ENCODE peak calls at places on chromosomes 11 and 22, in nine cellular contexts. U, C, B, J, R, H, I, M and Q are unnamed samples.

GRCh38 chr22:19882446-19883381 is 28.0 kb upstream of the GNB1L start:
- DNase-seq in U (no peak), C (no peak), B (no peak), J (no peak), R (peak), H (no peak), I (no peak), M (no peak), Q (no peak)

GRCh38 chr11:39221739-39222138 is 2237.7 kb downstream of the LRRC4C start:
- DNase-seq in U (no peak), C (no peak), B (no peak), J (no peak), R (no peak), H (no peak), I (no peak), M (no peak), Q (no peak)

GRCh38 chr11:83720675-83721074 is 434.5 kb upstream of the CCDC90B start:
- DNase-seq in U (no peak), C (no peak), B (no peak), J (no peak), R (no peak), H (no peak), I (no peak), M (no peak), Q (no peak)

GRCh38 chr11:114088216-114088615 is 28.7 kb downstream of the ZBTB16 start:
- DNase-seq in U (no peak), C (no peak), B (no peak), J (no peak), R (peak), H (no peak), I (no peak), M (no peak), Q (no peak)

GRCh38 chr11:70415176-70415575 is 16.8 kb downstream of the CTTN start:
- DNase-seq in U (peak), C (no peak), B (no peak), J (peak), R (no peak), H (no peak), I (no peak), M (peak), Q (no peak)

GRCh38 chr22:19067696-19068348 is 54.4 kb downstream of the DGCR2 start:
- DNase-seq in U (no peak), C (no peak), B (no peak), J (no peak), R (peak), H (no peak), I (no peak), M (no peak), Q (no peak)

GRCh38 chr11:118152552-118153471 is at the start of gene SCN4B:
- DNase-seq in U (peak), C (no peak), B (peak), J (peak), R (peak), H (no peak), I (peak), M (no peak), Q (no peak)

GRCh38 chr11:2582436-2582931 is 117.3 kb downstream of the KCNQ1OT1 start:
- DNase-seq in U (no peak), C (no peak), B (peak), J (no peak), R (no peak), H (no peak), I (peak), M (no peak), Q (no peak)

GRCh38 chr11:37857726-37858125 is 1259.7 kb upstream of the RAG2 start:
- DNase-seq in U (no peak), C (no peak), B (no peak), J (no peak), R (no peak), H (no peak), I (no peak), M (no peak), Q (no peak)

GRCh38 chr22:23696326-23696851 is 5.6 kb downstream of the RGL4 start:
- DNase-seq in U (no peak), C (peak), B (no peak), J (peak), R (no peak), H (no peak), I (peak), M (no peak), Q (no peak)

GRCh38 chr11:95255523-95256165 is 24.6 kb upstream of the SESN3 start:
- DNase-seq in U (no peak), C (no peak), B (peak), J (no peak), R (no peak), H (no peak), I (no peak), M (no peak), Q (no peak)